ENCODE peak calls at places on chromosomes 5 and 9, in eight cellular contexts. One of them, this sample, is unnamed.

GRCh38 chr9:109509625-109510024 is 11.5 kb upstream of the PTPN3 start:
- DNase-seq in caudate nucleus: no peak
- DNase-seq in hepatic stellate cell: no peak
- DNase-seq in NCI-H524: no peak
- DNase-seq in stimulated activated CD8-positive, alpha-beta memory T cell treated with anti-CD3 and anti-CD28 coated beads, Interleukin-2, amount 100 ng/mL, for 1 hour: no peak
- DNase-seq in effector memory CD4-positive, alpha-beta T cell: no peak
- DNase-seq in GM04504: no peak
- DNase-seq in cardiac muscle cell: no peak
- DNase-seq in this sample: no peak

GRCh38 chr5:82639393-82640144 is 361.4 kb upstream of the RPS23 start:
- DNase-seq in caudate nucleus: no peak
- DNase-seq in hepatic stellate cell: no peak
- DNase-seq in NCI-H524: no peak
- DNase-seq in stimulated activated CD8-positive, alpha-beta memory T cell treated with anti-CD3 and anti-CD28 coated beads, Interleukin-2, amount 100 ng/mL, for 1 hour: no peak
- DNase-seq in effector memory CD4-positive, alpha-beta T cell: no peak
- DNase-seq in GM04504: no peak
- DNase-seq in cardiac muscle cell: no peak
- DNase-seq in this sample: no peak

GRCh38 chr5:82265052-82265451 is 13.1 kb downstream of the RPS23 start:
- DNase-seq in caudate nucleus: no peak
- DNase-seq in hepatic stellate cell: no peak
- DNase-seq in NCI-H524: no peak
- DNase-seq in stimulated activated CD8-positive, alpha-beta memory T cell treated with anti-CD3 and anti-CD28 coated beads, Interleukin-2, amount 100 ng/mL, for 1 hour: no peak
- DNase-seq in effector memory CD4-positive, alpha-beta T cell: no peak
- DNase-seq in GM04504: peak
- DNase-seq in cardiac muscle cell: peak
- DNase-seq in this sample: no peak

GRCh38 chr5:142215915-142216681 is 107.5 kb downstream of the NDFIP1 start:
- DNase-seq in caudate nucleus: no peak
- DNase-seq in hepatic stellate cell: peak
- DNase-seq in NCI-H524: no peak
- DNase-seq in stimulated activated CD8-positive, alpha-beta memory T cell treated with anti-CD3 and anti-CD28 coated beads, Interleukin-2, amount 100 ng/mL, for 1 hour: no peak
- DNase-seq in effector memory CD4-positive, alpha-beta T cell: no peak
- DNase-seq in GM04504: peak
- DNase-seq in cardiac muscle cell: peak
- DNase-seq in this sample: no peak

GRCh38 chr5:31496301-31496700 is 35.6 kb downstream of the DROSHA start:
- DNase-seq in caudate nucleus: no peak
- DNase-seq in hepatic stellate cell: no peak
- DNase-seq in NCI-H524: no peak
- DNase-seq in stimulated activated CD8-positive, alpha-beta memory T cell treated with anti-CD3 and anti-CD28 coated beads, Interleukin-2, amount 100 ng/mL, for 1 hour: no peak
- DNase-seq in effector memory CD4-positive, alpha-beta T cell: no peak
- DNase-seq in GM04504: no peak
- DNase-seq in cardiac muscle cell: no peak
- DNase-seq in this sample: no peak

GRCh38 chr5:37886207-37886905 is 46.5 kb upstream of the GDNF start:
- DNase-seq in caudate nucleus: no peak
- DNase-seq in hepatic stellate cell: no peak
- DNase-seq in NCI-H524: peak
- DNase-seq in stimulated activated CD8-positive, alpha-beta memory T cell treated with anti-CD3 and anti-CD28 coated beads, Interleukin-2, amount 100 ng/mL, for 1 hour: no peak
- DNase-seq in effector memory CD4-positive, alpha-beta T cell: no peak
- DNase-seq in GM04504: no peak
- DNase-seq in cardiac muscle cell: peak
- DNase-seq in this sample: no peak

GRCh38 chr5:33313150-33313549 is 127.6 kb upstream of the TARS1 start:
- DNase-seq in caudate nucleus: no peak
- DNase-seq in hepatic stellate cell: no peak
- DNase-seq in NCI-H524: no peak
- DNase-seq in stimulated activated CD8-positive, alpha-beta memory T cell treated with anti-CD3 and anti-CD28 coated beads, Interleukin-2, amount 100 ng/mL, for 1 hour: no peak
- DNase-seq in effector memory CD4-positive, alpha-beta T cell: no peak
- DNase-seq in GM04504: peak
- DNase-seq in cardiac muscle cell: peak
- DNase-seq in this sample: no peak

GRCh38 chr5:179908528-179908927 is 831 bp upstream of the TBC1D9B start:
- DNase-seq in caudate nucleus: no peak
- DNase-seq in hepatic stellate cell: no peak
- DNase-seq in NCI-H524: peak
- DNase-seq in stimulated activated CD8-positive, alpha-beta memory T cell treated with anti-CD3 and anti-CD28 coated beads, Interleukin-2, amount 100 ng/mL, for 1 hour: no peak
- DNase-seq in effector memory CD4-positive, alpha-beta T cell: no peak
- DNase-seq in GM04504: no peak
- DNase-seq in cardiac muscle cell: no peak
- DNase-seq in this sample: no peak

GRCh38 chr9:16413509-16414016 is 456.9 kb downstream of the BNC2 start:
- DNase-seq in caudate nucleus: no peak
- DNase-seq in hepatic stellate cell: peak
- DNase-seq in NCI-H524: no peak
- DNase-seq in stimulated activated CD8-positive, alpha-beta memory T cell treated with anti-CD3 and anti-CD28 coated beads, Interleukin-2, amount 100 ng/mL, for 1 hour: no peak
- DNase-seq in effector memory CD4-positive, alpha-beta T cell: no peak
- DNase-seq in GM04504: peak
- DNase-seq in cardiac muscle cell: peak
- DNase-seq in this sample: no peak

GRCh38 chr5:136197462-136198142 is 4.6 kb upstream of the SMIM32 start:
- DNase-seq in caudate nucleus: no peak
- DNase-seq in hepatic stellate cell: no peak
- DNase-seq in NCI-H524: no peak
- DNase-seq in stimulated activated CD8-positive, alpha-beta memory T cell treated with anti-CD3 and anti-CD28 coated beads, Interleukin-2, amount 100 ng/mL, for 1 hour: no peak
- DNase-seq in effector memory CD4-positive, alpha-beta T cell: no peak
- DNase-seq in GM04504: no peak
- DNase-seq in cardiac muscle cell: no peak
- DNase-seq in this sample: no peak

GRCh38 chr9:136045595-136046554 is 49.2 kb downstream of the NACC2 start:
- DNase-seq in caudate nucleus: no peak
- DNase-seq in hepatic stellate cell: no peak
- DNase-seq in NCI-H524: no peak
- DNase-seq in stimulated activated CD8-positive, alpha-beta memory T cell treated with anti-CD3 and anti-CD28 coated beads, Interleukin-2, amount 100 ng/mL, for 1 hour: no peak
- DNase-seq in effector memory CD4-positive, alpha-beta T cell: no peak
- DNase-seq in GM04504: peak
- DNase-seq in cardiac muscle cell: peak
- DNase-seq in this sample: no peak

GRCh38 chr5:1789838-1790462 is 9.7 kb downstream of the MRPL36 start:
- DNase-seq in caudate nucleus: no peak
- DNase-seq in hepatic stellate cell: peak
- DNase-seq in NCI-H524: peak
- DNase-seq in stimulated activated CD8-positive, alpha-beta memory T cell treated with anti-CD3 and anti-CD28 coated beads, Interleukin-2, amount 100 ng/mL, for 1 hour: no peak
- DNase-seq in effector memory CD4-positive, alpha-beta T cell: no peak
- DNase-seq in GM04504: no peak
- DNase-seq in cardiac muscle cell: peak
- DNase-seq in this sample: no peak

GRCh38 chr9:12712532-12712931 is 19.3 kb downstream of the TYRP1 start:
- DNase-seq in caudate nucleus: no peak
- DNase-seq in hepatic stellate cell: no peak
- DNase-seq in NCI-H524: no peak
- DNase-seq in stimulated activated CD8-positive, alpha-beta memory T cell treated with anti-CD3 and anti-CD28 coated beads, Interleukin-2, amount 100 ng/mL, for 1 hour: no peak
- DNase-seq in effector memory CD4-positive, alpha-beta T cell: no peak
- DNase-seq in GM04504: no peak
- DNase-seq in cardiac muscle cell: no peak
- DNase-seq in this sample: no peak